ENCODE peak calls at places on chromosomes 6 and 20, in six cellular contexts. J, I, F, A, Z and Q are unnamed samples.

GRCh38 chr20:63501818-63502670 is 3.2 kb upstream of the EEF1A2 start:
- DNase-seq in J (no peak), I (peak; percentile 16), F (no peak), Z (no peak), A (no peak), Q (no peak)

GRCh38 chr6:112683106-112683505 is 336.0 kb downstream of the RFPL4B start:
- DNase-seq in I (no peak), J (no peak), Z (no peak), F (no peak), A (no peak), Q (no peak)

GRCh38 chr6:41901882-41902519 is 6.8 kb upstream of the USP49 start:
- DNase-seq in Z (no peak), J (peak; percentile 43), A (peak; percentile 39), I (peak; percentile 16), F (peak; percentile 49), Q (no peak)

GRCh38 chr20:58597021-58597940 is 53.8 kb upstream of the STX16 start:
- DNase-seq in I (no peak), F (no peak), J (no peak), Z (no peak), A (peak; percentile 58), Q (no peak)

GRCh38 chr6:29653452-29654038 is 3.3 kb upstream of the MOG start:
- DNase-seq in Z (peak; percentile 63), J (peak; percentile 68), I (peak; percentile 80), A (peak; percentile 83), F (peak; percentile 70), Q (no peak)

GRCh38 chr20:21615617-21616080 is 89.8 kb upstream of the PAX1 start:
- DNase-seq in Z (peak; percentile 59), I (peak; percentile 29), J (peak; percentile 50), A (peak; percentile 22), F (peak; percentile 73), Q (no peak)

GRCh38 chr20:63080411-63080810 is 73.6 kb upstream of the BHLHE23 start:
- DNase-seq in A (no peak), J (no peak), I (no peak), Z (no peak), F (no peak), Q (no peak)

GRCh38 chr6:34272022-34272926 is 23.5 kb upstream of the SMIM29 start:
- DNase-seq in F (no peak), J (no peak), I (no peak), A (no peak), Z (no peak), Q (no peak)

GRCh38 chr20:52783769-52784168 is 188.4 kb upstream of the TSHZ2 start:
- DNase-seq in Z (no peak), A (peak; percentile 7), I (no peak), F (no peak), J (peak; percentile 11), Q (no peak)

GRCh38 chr6:132907231-132907630 is 92.9 kb downstream of the RPS12 start:
- DNase-seq in Z (no peak), I (peak; percentile 11), F (peak; percentile 30), A (no peak), J (no peak), Q (no peak)

GRCh38 chr6:5764401-5764955 is 242.2 kb downstream of the NRN1 start:
- DNase-seq in Z (no peak), I (peak; percentile 78), J (no peak), A (peak; percentile 54), F (no peak), Q (no peak)

GRCh38 chr20:22180244-22180643 is 404.1 kb downstream of the FOXA2 start:
- DNase-seq in F (no peak), J (no peak), A (no peak), Z (no peak), I (no peak), Q (no peak)

GRCh38 chr6:40854592-40854991 is 184.4 kb downstream of the UNC5CL start:
- DNase-seq in I (no peak), Z (no peak), F (no peak), A (no peak), J (no peak), Q (no peak)

GRCh38 chr20:2652724-2653510 is 485 bp downstream of the NOP56 start:
- DNase-seq in A (no peak), Z (no peak), J (peak; percentile 56), I (no peak), F (no peak), Q (no peak)

GRCh38 chr6:133895573-133896343 is 6.8 kb downstream of the TCF21 start:
- DNase-seq in J (peak; percentile 25), Z (peak; percentile 27), I (no peak), F (no peak), A (peak; percentile 75), Q (no peak)

GRCh38 chr20:38842017-38842416 is 36.5 kb downstream of the PPP1R16B start:
- DNase-seq in F (no peak), I (no peak), A (no peak), Z (no peak), J (peak; percentile 21), Q (no peak)

GRCh38 chr6:155543141-155543870 is 87.7 kb upstream of the NOX3 start:
- DNase-seq in Z (no peak), F (no peak), J (no peak), I (no peak), A (no peak), Q (no peak)

GRCh38 chr20:58523072-58523681 is 8.0 kb upstream of the APCDD1L start:
- DNase-seq in F (no peak), J (peak; percentile 23), A (peak; percentile 25), I (peak; percentile 31), Z (peak; percentile 12), Q (no peak)

GRCh38 chr6:68951350-68951749 is 316.3 kb downstream of the ADGRB3 start:
- DNase-seq in J (no peak), I (no peak), F (no peak), A (no peak), Z (no peak), Q (no peak)

GRCh38 chr6:52741872-52742271 is 21.4 kb downstream of the GSTA2 start:
- DNase-seq in F (peak; percentile 94), A (no peak), Z (no peak), J (no peak), I (no peak), Q (no peak)

GRCh38 chr6:147950623-147950987 is 392.0 kb upstream of the SASH1 start:
- DNase-seq in Z (no peak), I (peak; percentile 21), A (peak; percentile 81), F (no peak), J (peak; percentile 3), Q (no peak)

GRCh38 chr6:2168480-2168879 is 76.9 kb downstream of the GMDS start:
- DNase-seq in J (no peak), Z (no peak), I (peak; percentile 44), A (peak; percentile 35), F (no peak), Q (no peak)

DNA sequence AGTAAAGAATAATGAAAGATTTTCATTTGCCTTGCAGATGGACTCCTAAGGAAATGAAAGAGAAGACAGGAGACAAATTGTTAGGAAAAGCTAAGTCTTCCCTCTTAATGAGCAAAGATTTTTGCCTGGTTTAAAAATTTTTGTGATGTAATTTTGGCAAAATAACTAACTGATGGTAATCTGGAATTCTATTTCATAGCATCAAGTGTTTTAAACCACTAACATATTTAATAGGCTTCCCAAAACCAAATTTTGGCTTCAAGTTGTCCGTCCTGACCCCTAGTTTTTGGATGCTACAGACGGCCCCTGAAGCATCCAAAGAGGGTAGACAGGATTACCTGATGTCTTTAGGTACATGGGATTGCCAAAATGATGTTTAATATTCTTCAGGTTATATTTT is 124.3 kb downstream of the TPBG start:
- DNase-seq in J (no peak), Z (no peak), A (no peak), F (no peak), I (no peak), Q (no peak)
- H3K9me3 ChIP-seq in J (no peaks in the 10 kb centered on the region), Z (peaks cover 3% of the 10 kb centered on the region), A (no peaks in the 10 kb centered on the region), F (peaks cover 17% of the 10 kb centered on the region), I (peaks cover 10% of the 10 kb centered on the region), Q (no peaks in the 10 kb centered on the region)

DNA sequence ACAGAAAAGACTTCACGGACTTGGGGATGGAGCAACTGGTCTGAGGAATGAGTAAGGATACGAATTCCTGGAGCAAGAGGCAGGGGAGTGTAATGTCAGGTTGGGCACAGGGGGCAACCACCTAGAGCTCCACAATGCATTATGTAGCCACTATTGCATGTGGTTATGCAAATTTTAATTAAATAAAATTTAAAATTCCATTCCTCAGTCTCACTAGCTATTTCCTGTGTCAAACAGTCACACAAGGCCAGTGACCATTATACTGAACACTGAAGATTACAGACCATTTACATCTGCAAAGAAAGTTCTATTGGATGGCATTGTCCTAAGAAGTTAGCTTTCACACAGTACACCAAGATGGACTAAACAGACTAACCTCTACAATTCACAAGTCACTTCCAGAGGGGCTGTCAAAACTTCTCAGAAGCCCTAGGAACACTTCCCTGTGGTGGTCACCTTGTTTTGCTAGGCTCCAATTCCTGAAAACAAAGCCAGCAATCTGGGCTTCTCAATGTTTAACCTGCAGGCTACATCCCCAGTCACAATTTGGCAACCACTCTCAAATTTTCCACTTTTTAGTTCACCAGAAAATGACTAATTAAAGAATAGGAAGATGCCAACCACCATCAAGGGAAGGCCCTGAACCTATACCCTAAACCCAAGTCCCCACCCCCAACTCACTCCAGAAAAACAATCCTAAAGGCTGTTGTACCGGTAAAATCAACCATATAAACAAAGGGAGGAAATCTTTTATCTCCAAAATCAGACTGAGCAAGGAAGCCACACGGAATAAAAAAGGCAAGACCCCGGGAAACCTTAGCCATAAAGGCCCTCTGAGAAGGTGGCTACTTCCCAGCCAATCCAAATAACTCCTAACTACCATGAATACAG is 34.2 kb upstream of the C20orf203 start:
- DNase-seq in J (no peak), Z (no peak), I (peak; percentile 55), A (no peak), F (no peak), Q (no peak)
- H3K4me3 ChIP-seq in J (no peak overlapping the region), Z (no peak overlapping the region), I (no peak overlapping the region), A (no peak overlapping the region), F (no peak overlapping the region), Q (no peak overlapping the region)

GRCh38 chr6:140370949-140371348 is 996.5 kb upstream of the CITED2 start:
- DNase-seq in I (no peak), F (no peak), J (no peak), Z (no peak), A (no peak), Q (no peak)
- H3K9me3 ChIP-seq in I (no peaks in the 10 kb centered on the region), F (no peaks in the 10 kb centered on the region), J (no peaks in the 10 kb centered on the region), Z (peaks cover 4% of the 10 kb centered on the region), A (no peaks in the 10 kb centered on the region), Q (no peaks in the 10 kb centered on the region)

DNA sequence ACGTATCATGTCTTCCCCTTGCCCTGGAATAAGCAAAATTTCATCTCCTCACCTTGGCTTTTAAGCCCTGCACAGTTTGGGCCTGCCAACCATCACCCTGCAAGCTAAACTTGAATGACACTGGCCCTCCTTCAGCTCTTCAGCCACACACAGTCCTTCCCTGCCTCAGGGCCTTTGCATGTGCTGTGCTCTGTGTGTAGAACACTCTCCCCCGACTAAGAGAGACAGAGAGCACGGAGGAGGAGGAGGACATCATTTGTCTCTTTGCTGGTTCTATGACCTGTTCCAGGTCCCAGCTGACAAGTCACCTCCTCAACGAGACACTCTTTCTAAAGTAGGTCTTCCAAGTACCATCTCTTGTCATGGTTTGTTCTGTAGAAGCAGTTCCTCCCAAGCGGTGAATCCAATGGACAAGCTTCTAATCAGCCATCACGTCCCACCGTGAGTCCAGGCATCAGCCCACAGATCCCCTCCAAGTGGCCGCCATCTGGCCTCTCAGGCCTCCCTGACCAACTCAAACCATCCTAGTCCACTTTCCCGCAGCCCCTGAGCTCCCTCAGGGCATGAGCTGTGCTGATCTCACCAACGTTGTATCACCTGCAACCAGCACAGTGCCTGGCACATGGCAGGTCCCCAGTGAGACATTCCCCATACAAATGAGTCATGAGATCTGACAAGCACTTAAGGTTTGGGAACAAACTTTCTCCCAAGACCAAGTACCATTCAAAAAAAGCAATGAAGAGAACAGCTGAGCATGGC is 30.5 kb downstream of the NFATC2 start:
- DNase-seq in I (no peak), J (no peak), F (no peak), Z (no peak), A (no peak), Q (no peak)
- H3K4me3 ChIP-seq in I (no peak overlapping the region), J (no peak overlapping the region), F (no peak overlapping the region), Z (no peak overlapping the region), A (no peak overlapping the region), Q (no peak overlapping the region)